ENCODE peak calls at places on chromosomes 4 and X, in five cellular contexts. C, N, Z, G and F are unnamed samples.

GRCh38 chrX:42602566-42602965 is 175.4 kb downstream of the PPP1R2C start:
- DNase-seq in C (no peak), N (peak; percentile 1), Z (no peak), G (no peak), F (peak; percentile 2)

GRCh38 chr4:163048447-163048846 is 118.2 kb downstream of the NAF1 start:
- DNase-seq in C (no peak), N (peak; percentile 31), Z (no peak), G (peak; percentile 47), F (peak; percentile 38)

GRCh38 chr4:174859904-174860303 is 30.9 kb upstream of the GLRA3 start:
- DNase-seq in C (no peak), N (no peak), Z (no peak), G (no peak), F (no peak)

GRCh38 chr4:19239565-19239964 is 1012.1 kb upstream of the SLIT2 start:
- DNase-seq in C (no peak), N (no peak), Z (no peak), G (peak; percentile 31), F (no peak)

GRCh38 chr4:86185659-86186058 is 174.2 kb downstream of the MAPK10 start:
- DNase-seq in C (no peak), N (no peak), Z (no peak), G (no peak), F (no peak)

GRCh38 chr4:173415885-173416658 is 17.2 kb upstream of the SCRG1 start:
- DNase-seq in C (peak; percentile 20), N (peak; percentile 71), Z (peak; percentile 88), G (no peak), F (peak; percentile 44)

GRCh38 chrX:65679071-65679540 is 11.7 kb downstream of the MSN start:
- DNase-seq in C (no peak), N (no peak), Z (no peak), G (peak; percentile 75), F (no peak)

GRCh38 chr4:82678046-82678445 is 116.3 kb upstream of the TMEM150C start:
- DNase-seq in C (no peak), N (no peak), Z (no peak), G (peak; percentile 41), F (no peak)

GRCh38 chrX:122555925-122556324 is 628.2 kb upstream of the GRIA3 start:
- DNase-seq in C (no peak), N (no peak), Z (peak; percentile 68), G (no peak), F (no peak)

GRCh38 chr4:134027931-134028330 is 173.7 kb downstream of the PABPC4L start:
- DNase-seq in C (no peak), N (no peak), Z (no peak), G (peak; percentile 90), F (peak; percentile 78)

GRCh38 chrX:147478899-147479298 is 432.8 kb upstream of the FMR1 start:
- DNase-seq in C (no peak), N (no peak), Z (no peak), G (no peak), F (no peak)

DNA sequence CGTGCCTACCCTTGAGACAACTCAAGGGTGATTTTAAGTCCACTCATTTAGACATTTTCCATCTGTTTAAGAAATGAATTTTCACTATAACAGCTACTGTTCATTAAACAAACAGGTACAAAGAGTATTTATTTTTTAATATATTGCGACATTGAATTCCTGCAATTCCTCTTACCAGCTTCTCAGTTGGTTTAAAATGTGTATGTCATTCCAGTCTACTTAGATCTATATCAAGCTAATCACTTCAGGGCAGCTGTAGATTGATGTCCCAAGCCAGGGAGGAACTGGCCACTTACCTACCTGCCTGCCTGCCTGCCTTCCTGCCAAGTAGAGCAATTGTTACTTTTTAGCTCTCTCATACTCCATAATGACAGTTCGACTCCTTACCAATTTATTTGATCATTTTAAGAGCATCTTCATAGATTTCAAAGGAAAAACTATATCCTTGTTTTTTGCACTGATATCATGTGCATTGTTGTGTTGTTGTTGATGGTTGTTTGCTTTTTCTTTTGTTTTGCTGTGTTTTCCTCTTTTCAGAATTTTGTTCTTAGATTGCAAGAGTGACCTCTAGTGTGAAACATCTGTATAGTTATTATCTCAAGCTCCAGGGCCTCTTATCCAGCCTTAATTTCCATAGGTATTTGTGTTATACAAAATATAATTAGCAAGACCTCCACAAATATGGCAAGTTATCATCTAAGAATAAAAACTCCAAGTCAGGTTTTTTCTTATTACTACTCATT is 120.9 kb upstream of the NRK start:
- DNase-seq in C (no peak), N (no peak), Z (no peak), G (peak; percentile 42), F (peak; percentile 5)
- TF ChIP-seq CTCF in C (no peak), N (no peak), Z (no peak), G (peak; percentile 34), F (peak; percentile 16)

GRCh38 chr4:42489095-42489494 is 91.8 kb downstream of the SHISA3 start:
- DNase-seq in C (no peak), N (no peak), Z (no peak), G (no peak), F (no peak)
- H3K4me3 ChIP-seq in C (no peak overlapping the region), N (no peak overlapping the region), Z (no peak overlapping the region), G (no peak overlapping the region), F (no peak overlapping the region)

GRCh38 chr4:178165909-178166308 is 723.7 kb upstream of the AGA start:
- DNase-seq in C (no peak), N (no peak), Z (no peak), G (no peak), F (no peak)

DNA sequence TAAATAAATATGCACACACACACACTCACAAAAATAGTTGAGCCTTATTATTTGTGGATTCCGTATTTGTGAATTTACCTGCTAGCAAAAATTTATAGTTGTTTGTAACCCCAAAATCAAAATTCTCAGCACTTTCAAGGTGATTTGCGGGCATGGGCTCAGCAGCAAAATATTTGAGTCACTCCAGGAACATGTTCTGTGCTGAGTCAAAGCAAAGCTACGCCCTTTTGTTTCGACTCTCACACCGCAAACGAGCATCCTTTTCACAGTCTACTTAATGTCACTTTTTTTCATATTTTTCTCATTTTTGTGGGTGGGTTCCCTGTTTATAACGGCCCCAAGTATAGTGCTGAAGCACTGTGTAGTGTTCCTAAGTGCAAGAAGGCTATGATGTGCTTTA is 723.0 kb upstream of the AGA start:
- DNase-seq in C (no peak), N (no peak), Z (no peak), G (no peak), F (no peak)
- TF ChIP-seq CTCF in C (no peak), N (no peak), Z (no peak), G (no peak), F (no peak)

GRCh38 chrX:119981286-119982070 is 37.9 kb upstream of the NKAP start:
- DNase-seq in C (no peak), N (peak; percentile 41), Z (no peak), G (peak; percentile 40), F (peak; percentile 18)
- H3K4me3 ChIP-seq in C (no peak overlapping the region), N (no peak overlapping the region), Z (no peak overlapping the region), G (no peak overlapping the region), F (no peak overlapping the region)

DNA sequence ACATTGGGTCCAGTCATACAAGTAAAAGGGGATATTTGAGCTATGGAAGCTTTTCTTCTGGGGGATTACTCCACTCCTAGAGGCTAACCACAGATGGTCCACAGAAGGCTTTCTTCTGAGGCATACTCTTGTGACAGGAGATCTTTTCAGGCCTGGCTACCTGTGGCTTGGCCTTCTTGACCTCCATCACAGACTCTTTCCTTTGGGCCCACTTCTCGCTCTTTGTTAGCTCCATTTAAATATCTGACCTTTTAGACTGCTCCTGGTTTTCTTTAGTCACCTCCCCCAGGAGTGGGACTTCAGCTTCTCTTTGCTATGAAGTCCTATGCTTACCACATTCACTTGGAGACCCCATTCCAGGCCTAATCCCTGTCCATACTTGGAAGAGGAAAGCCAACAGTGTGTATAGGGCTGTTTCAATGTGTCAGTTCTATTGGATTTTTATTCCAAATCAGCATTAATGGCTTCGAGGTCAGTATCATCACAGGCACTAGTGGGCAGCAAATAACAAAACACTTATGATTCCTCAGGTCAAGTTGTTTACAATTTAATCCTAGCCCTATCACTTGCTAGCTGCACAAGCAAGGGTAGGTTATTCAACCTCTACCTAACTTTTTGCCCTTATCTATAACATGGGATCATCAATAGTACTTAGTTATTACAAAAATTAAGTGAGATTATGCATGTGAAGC is 26.3 kb downstream of the GPC3 start:
- DNase-seq in C (no peak), N (no peak), Z (no peak), G (peak; percentile 27), F (no peak)
- TF ChIP-seq CTCF in C (peak; percentile 8), N (peak; percentile 33), Z (no peak), G (peak; percentile 36), F (peak; percentile 21)

GRCh38 chrX:48476919-48477318 is 920 bp downstream of the FTSJ1 start:
- DNase-seq in C (no peak), N (no peak), Z (no peak), G (no peak), F (no peak)
- H3K4me3 ChIP-seq in C (peak overlapping the region; percentile 63), N (no peak overlapping the region), Z (peak overlapping the region; percentile 54), G (peak overlapping the region; percentile 79), F (peak overlapping the region; percentile 81)

GRCh38 chr4:73811841-73812240 is 24.6 kb upstream of the CXCL6 start:
- DNase-seq in C (no peak), N (no peak), Z (no peak), G (no peak), F (no peak)

GRCh38 chr4:73816814-73817213 is 19.7 kb upstream of the CXCL6 start:
- DNase-seq in C (no peak), N (peak; percentile 15), Z (no peak), G (peak; percentile 81), F (peak; percentile 71)

GRCh38 chr4:73815145-73815544 is 21.3 kb upstream of the CXCL6 start:
- DNase-seq in C (no peak), N (no peak), Z (no peak), G (peak; percentile 18), F (no peak)

GRCh38 chr4:73817341-73817740 is 19.1 kb upstream of the CXCL6 start:
- DNase-seq in C (no peak), N (no peak), Z (no peak), G (no peak), F (no peak)

DNA sequence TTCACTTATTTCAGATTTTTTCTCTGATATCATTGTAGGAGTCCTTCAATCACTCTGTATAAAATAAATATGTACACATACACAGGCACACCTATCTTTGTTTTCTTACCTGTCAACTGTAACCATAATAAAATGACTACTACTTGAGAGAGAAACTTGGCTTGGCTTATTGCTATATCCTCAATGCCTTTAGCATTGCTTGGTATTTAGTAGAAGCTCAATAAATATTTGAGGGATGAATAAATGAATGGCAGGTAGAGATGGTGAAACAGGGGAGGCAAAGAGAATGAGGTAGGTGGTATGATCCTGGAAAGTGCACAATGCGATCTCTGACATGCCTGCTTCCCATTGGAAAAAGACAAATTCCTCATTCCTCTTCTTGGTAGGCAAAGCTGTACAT is 21.8 kb upstream of the CXCL6 start:
- DNase-seq in C (no peak), N (no peak), Z (no peak), G (no peak), F (no peak)
- TF ChIP-seq CTCF in C (no peak), N (no peak), Z (no peak), G (no peak), F (no peak)

GRCh38 chr4:140048419-140049022 is 105.5 kb downstream of the MAML3 start:
- DNase-seq in C (no peak), N (no peak), Z (no peak), G (no peak), F (no peak)
- H3K4me3 ChIP-seq in C (peak overlapping the region; percentile 30), N (no peak overlapping the region), Z (peak overlapping the region; percentile 34), G (peak overlapping the region; percentile 47), F (peak overlapping the region; percentile 49)